ENCODE peak calls at places on chromosomes 3 and 15, in ten cellular contexts. V is fibroblast of pulmonary artery, Q is lower lobe of right lung, B is right lobe of liver, M is neural progenitor cell, A is cardiac muscle cell, C is ovary, W is A549, U is HFF-Myc, Y is GM12865. F is an unnamed sample.

GRCh38 chr15:44265757-44266156 is 22.8 kb upstream of the GOLM2 start:
- DNase-seq in A (no peak), U (no peak), C (no peak), M (no peak), B (no peak), V (no peak), Y (no peak), Q (no peak), W (no peak), F (no peak)

GRCh38 chr15:76987896-76988860 is 6.7 kb upstream of the PSTPIP1 start:
- DNase-seq in A (no peak), C (no peak), U (no peak), M (no peak), Q (peak), W (no peak), Y (peak), V (no peak), B (peak), F (no peak)

GRCh38 chr3:112132975-112133448 is at the start of gene GCSAM:
- DNase-seq in C (no peak), B (peak), V (no peak), Y (peak), A (no peak), U (no peak), M (no peak), Q (peak), W (no peak), F (no peak)

GRCh38 chr15:91769919-91770318 is 83.6 kb upstream of the SLCO3A1 start:
- DNase-seq in Q (no peak), W (no peak), M (no peak), C (no peak), A (no peak), U (no peak), Y (no peak), B (no peak), V (no peak), F (no peak)

GRCh38 chr15:98160236-98160635 is 199.7 kb downstream of the ARRDC4 start:
- DNase-seq in M (no peak), V (no peak), U (no peak), C (no peak), W (no peak), A (no peak), B (no peak), Q (no peak), Y (peak), F (no peak)

GRCh38 chr3:153835540-153835939 is 285.6 kb upstream of the ARHGEF26 start:
- DNase-seq in M (no peak), W (peak), A (no peak), V (no peak), B (no peak), C (no peak), U (no peak), Q (no peak), Y (peak), F (no peak)

GRCh38 chr15:49152552-49153337 is 2.7 kb downstream of the COPS2 start:
- DNase-seq in Q (no peak), Y (no peak), U (no peak), B (no peak), V (no peak), A (no peak), W (no peak), M (no peak), C (no peak), F (peak)

GRCh38 chr3:152047465-152047864 is 174.0 kb downstream of the SUCNR1 start:
- DNase-seq in C (no peak), A (no peak), V (peak), U (no peak), Q (no peak), M (no peak), Y (no peak), B (no peak), W (no peak), F (peak)

GRCh38 chr3:189842681-189843602 is 211.8 kb downstream of the TP63 start:
- DNase-seq in M (no peak), B (no peak), U (no peak), C (no peak), Q (no peak), V (no peak), W (peak), A (no peak), Y (no peak), F (no peak)

GRCh38 chr15:60734846-60735245 is 255.9 kb upstream of the ICE2 start:
- DNase-seq in B (no peak), Y (no peak), U (no peak), V (no peak), A (no peak), M (no peak), W (no peak), C (no peak), Q (no peak), F (no peak)

GRCh38 chr3:168817177-168817576 is 721.5 kb upstream of the GOLIM4 start:
- DNase-seq in C (no peak), W (no peak), A (no peak), Q (no peak), B (no peak), U (no peak), M (no peak), V (no peak), Y (no peak), F (no peak)

GRCh38 chr3:156174229-156174847 is 54.0 kb downstream of the KCNAB1 start:
- DNase-seq in Q (no peak), W (peak), U (peak), V (peak), C (no peak), Y (peak), A (peak), B (no peak), M (peak), F (peak)

GRCh38 chr3:183455064-183455463 is 26.6 kb upstream of the MCF2L2 start:
- DNase-seq in A (no peak), V (peak), C (no peak), B (no peak), Q (no peak), M (no peak), W (peak), U (no peak), Y (no peak), F (peak)

GRCh38 chr3:142353571-142353970 is 94.3 kb downstream of the XRN1 start:
- DNase-seq in Y (no peak), C (no peak), Q (no peak), A (no peak), B (no peak), U (no peak), M (no peak), V (peak), W (no peak), F (peak)

GRCh38 chr3:162774613-162775100 is 1278.0 kb downstream of the OTOL1 start:
- DNase-seq in A (no peak), M (no peak), B (no peak), Q (no peak), V (no peak), W (no peak), Y (no peak), U (no peak), C (no peak), F (no peak)

GRCh38 chr3:162780313-162780712 is 1283.7 kb downstream of the OTOL1 start:
- DNase-seq in U (no peak), V (peak), C (no peak), W (no peak), B (no peak), Q (no peak), A (no peak), Y (no peak), M (no peak), F (no peak)

GRCh38 chr3:162776137-162776536 is 1279.5 kb downstream of the OTOL1 start:
- DNase-seq in M (no peak), Y (no peak), A (no peak), U (no peak), V (peak), Q (no peak), C (no peak), W (no peak), B (no peak), F (no peak)

GRCh38 chr3:162777118-162777517 is 1280.5 kb downstream of the OTOL1 start:
- DNase-seq in M (no peak), V (no peak), C (no peak), U (no peak), B (no peak), W (peak), A (no peak), Y (no peak), Q (no peak), F (no peak)
- TF ChIP-seq CTCF in M (peak), V (no peak), C (no peak), U (no peak), B (no peak), W (peak), A (peak), Y (no peak), Q (no peak), F (no peak)

GRCh38 chr3:64225695-64226499 is 631 bp upstream of the PRICKLE2 start:
- DNase-seq in Q (no peak), V (no peak), U (no peak), C (no peak), Y (peak), M (no peak), W (no peak), A (no peak), B (no peak), F (no peak)
- H3K4me3 ChIP-seq in Q (peak), V (peak), U (peak), C (peak), Y (peak), M (peak), W (peak), A (no peak), B (no peak), F (peak)

GRCh38 chr3:127679534-127680145 is 6.9 kb downstream of the ABTB1 start:
- DNase-seq in Q (no peak), M (peak), C (peak), B (peak), W (no peak), V (no peak), A (no peak), Y (no peak), U (no peak), F (no peak)
- TF ChIP-seq CTCF in Q (no peak), M (peak), C (no peak), B (no peak), W (no peak), V (no peak), A (peak), Y (peak), U (no peak), F (peak)

GRCh38 chr3:16884084-16884747 is 539 bp upstream of the PLCL2 start:
- DNase-seq in V (peak), M (peak), W (peak), A (peak), Y (peak), U (no peak), B (peak), C (peak), Q (peak), F (peak)

GRCh38 chr3:16881896-16882645 is 2.7 kb upstream of the PLCL2 start:
- DNase-seq in C (no peak), B (no peak), W (no peak), M (no peak), A (no peak), V (no peak), U (no peak), Y (no peak), Q (no peak), F (peak)

GRCh38 chr3:16884748-16885587 is at the start of gene PLCL2:
- DNase-seq in W (peak), Y (peak), M (peak), U (no peak), C (peak), B (peak), V (peak), Q (peak), A (peak), F (peak)

GRCh38 chr3:16883726-16884083 is 1.1 kb upstream of the PLCL2 start:
- DNase-seq in W (no peak), B (no peak), V (no peak), U (no peak), Q (no peak), Y (no peak), A (no peak), C (no peak), M (no peak), F (no peak)

GRCh38 chr3:16883057-16883725 is 1.6 kb upstream of the PLCL2 start:
- DNase-seq in Q (peak), Y (no peak), B (no peak), M (peak), V (no peak), U (no peak), A (no peak), C (peak), W (no peak), F (peak)
- H3K4me3 ChIP-seq in Q (no peak), Y (no peak), B (no peak), M (no peak), V (no peak), U (peak), A (no peak), C (no peak), W (no peak), F (no peak)

DNA sequence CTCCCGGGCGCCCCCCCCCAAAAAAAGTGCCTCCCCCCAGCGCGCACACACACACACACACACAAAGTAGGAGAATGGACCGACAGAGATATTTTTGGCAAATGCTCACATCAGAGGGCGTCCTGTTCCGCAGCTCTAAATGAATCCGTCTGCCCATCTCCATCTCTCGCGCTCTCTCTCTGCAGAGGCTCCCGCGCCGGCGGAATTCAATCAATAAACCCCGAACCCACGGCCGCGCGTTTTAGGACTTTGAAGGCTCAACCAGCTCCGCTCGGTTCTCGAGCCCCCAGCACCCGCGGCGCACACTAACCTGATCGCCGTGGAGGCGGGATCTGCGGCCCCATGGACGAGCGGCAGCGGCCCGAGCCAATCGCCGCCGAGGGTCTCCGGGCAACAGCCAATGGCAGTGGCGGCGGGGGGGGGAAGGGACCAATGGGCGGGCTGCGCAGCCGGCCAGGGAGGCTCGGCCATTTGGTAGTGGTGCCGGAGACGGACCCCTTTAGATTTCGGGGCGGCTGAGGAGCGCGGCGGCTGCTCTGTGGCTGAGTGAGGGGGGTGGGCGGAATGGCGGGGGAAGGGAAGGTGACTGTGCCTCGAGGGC is at the start of gene ANP32A:
- DNase-seq in C (peak), B (peak), Y (peak), U (peak), Q (peak), A (peak), V (peak), M (peak), W (peak), F (peak)
- TF ChIP-seq CTCF in C (no peak), B (no peak), Y (no peak), U (no peak), Q (no peak), A (no peak), V (no peak), M (no peak), W (no peak), F (no peak)

DNA sequence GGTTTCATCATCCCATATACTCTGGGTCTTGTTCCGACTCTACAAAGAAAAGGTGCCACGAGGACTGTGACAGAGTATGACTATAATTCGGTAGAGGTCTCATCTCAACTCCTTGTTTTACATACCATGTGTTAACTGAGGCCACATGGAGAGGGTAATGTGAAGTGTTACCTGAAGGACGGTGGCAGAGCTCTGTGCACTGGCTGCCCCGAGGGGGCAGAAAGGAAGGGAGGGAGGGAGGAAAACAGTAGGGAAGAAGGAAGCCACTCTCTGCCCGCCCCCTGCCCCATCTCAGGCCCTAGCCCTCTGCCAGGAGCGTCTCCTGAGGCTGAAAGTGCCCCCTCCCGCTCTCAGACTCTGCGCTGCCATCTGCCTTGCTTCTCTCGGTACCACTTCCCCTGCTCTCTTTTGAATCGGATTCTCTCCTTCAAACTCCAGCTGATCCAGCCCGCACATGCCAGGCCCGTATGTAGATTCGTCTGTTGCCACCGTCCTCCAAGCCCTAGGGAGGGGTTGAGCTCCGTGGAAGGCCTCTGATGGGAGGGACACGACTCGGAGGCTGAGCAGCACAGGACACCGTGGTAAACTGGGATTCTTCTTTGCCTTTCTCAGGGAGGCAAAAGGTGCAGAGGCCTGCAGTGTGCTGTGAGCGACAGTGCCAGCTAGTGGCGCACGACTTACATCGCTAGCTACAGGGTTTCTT is 70.5 kb upstream of the ATP10A start:
- DNase-seq in U (peak), C (peak), Y (peak), V (peak), B (no peak), W (peak), A (peak), M (peak), Q (peak), F (peak)
- H3K4me3 ChIP-seq in U (peak), C (no peak), Y (no peak), V (peak), B (no peak), W (peak), A (no peak), M (peak), Q (peak), F (peak)

GRCh38 chr3:179653106-179653776 is 401 bp downstream of the USP13 start:
- DNase-seq in M (peak), U (peak), C (peak), Q (peak), A (peak), B (peak), V (peak), Y (peak), W (peak), F (peak)
- TF ChIP-seq CTCF in M (no peak), U (no peak), C (no peak), Q (no peak), A (no peak), B (no peak), V (no peak), Y (no peak), W (peak), F (peak)

DNA sequence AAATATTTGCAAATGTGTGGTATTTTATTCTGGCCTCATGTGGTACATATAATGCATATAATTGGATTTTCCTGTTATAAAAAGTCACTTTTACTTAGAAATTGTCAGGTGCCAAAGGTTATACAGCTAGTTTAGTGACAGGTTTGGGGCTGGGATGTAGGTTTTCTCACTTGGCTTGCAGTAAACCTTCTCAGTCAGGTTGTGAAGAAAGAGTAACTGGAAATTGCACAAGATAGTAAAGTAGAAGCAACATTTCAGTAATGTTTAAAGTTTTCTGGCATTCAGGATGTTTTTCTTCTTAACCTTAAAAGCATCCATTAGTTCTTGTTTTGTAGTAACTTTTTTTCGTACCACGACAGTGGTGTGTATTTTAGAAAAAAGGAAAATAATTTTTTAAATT is 53.9 kb downstream of the MEF2A start:
- DNase-seq in Q (no peak), M (no peak), W (no peak), V (peak), Y (no peak), U (no peak), B (no peak), A (no peak), C (no peak), F (peak)
- H3K4me3 ChIP-seq in Q (no peak), M (no peak), W (no peak), V (no peak), Y (no peak), U (no peak), B (no peak), A (no peak), C (no peak), F (no peak)

GRCh38 chr15:63531586-63531985 is 27.2 kb downstream of the USP3 start:
- DNase-seq in Y (peak), V (no peak), M (no peak), A (no peak), U (no peak), W (no peak), Q (no peak), C (no peak), B (no peak), F (no peak)
- TF ChIP-seq CTCF in Y (peak), V (peak), M (peak), A (peak), U (peak), W (no peak), Q (no peak), C (no peak), B (no peak), F (peak)